ENCODE peak calls at places on chromosomes 4 and X, in eight cellular contexts. One of them, this sample, is unnamed. For H3K9me3, the result is how much of the 10 kb centered on the place peaks cover.

GRCh38 chr4:94889961-94890360 is 132.2 kb downstream of the BMPR1B start:
- DNase-seq in lower lobe of right lung: no peak
- DNase-seq in OCI-LY7: no peak
- DNase-seq in cardiac muscle cell: peak
- DNase-seq in sigmoid colon: no peak
- DNase-seq in left lung: no peak
- DNase-seq in lung: no peak
- DNase-seq in AG04450: peak
- DNase-seq in this sample: no peak

GRCh38 chr4:118586357-118586790 is 98.8 kb upstream of the METTL14 start:
- DNase-seq in lung: no peak
- DNase-seq in left lung: peak
- DNase-seq in AG04450: no peak
- DNase-seq in lower lobe of right lung: no peak
- DNase-seq in sigmoid colon: peak
- DNase-seq in OCI-LY7: no peak
- DNase-seq in cardiac muscle cell: no peak
- DNase-seq in this sample: no peak

GRCh38 chr4:127759228-127759820 is 22.8 kb upstream of the HSPA4L start:
- DNase-seq in lower lobe of right lung: no peak
- DNase-seq in left lung: no peak
- DNase-seq in cardiac muscle cell: no peak
- DNase-seq in lung: no peak
- DNase-seq in OCI-LY7: no peak
- DNase-seq in AG04450: no peak
- DNase-seq in sigmoid colon: no peak
- DNase-seq in this sample: no peak

GRCh38 chr4:114087596-114088230 is 108.3 kb upstream of the ARSJ start:
- DNase-seq in lung: no peak
- DNase-seq in OCI-LY7: no peak
- DNase-seq in lower lobe of right lung: no peak
- DNase-seq in sigmoid colon: no peak
- DNase-seq in AG04450: peak
- DNase-seq in cardiac muscle cell: peak
- DNase-seq in left lung: no peak
- DNase-seq in this sample: no peak

GRCh38 chr4:123892997-123893745 is 496.6 kb downstream of the SPRY1 start:
- DNase-seq in sigmoid colon: no peak
- DNase-seq in lower lobe of right lung: no peak
- DNase-seq in cardiac muscle cell: peak
- DNase-seq in left lung: no peak
- DNase-seq in OCI-LY7: no peak
- DNase-seq in AG04450: no peak
- DNase-seq in lung: no peak
- DNase-seq in this sample: no peak

GRCh38 chr4:81351653-81352455 is 119.9 kb downstream of the RASGEF1B start:
- DNase-seq in lung: peak
- DNase-seq in lower lobe of right lung: peak
- DNase-seq in sigmoid colon: peak
- DNase-seq in OCI-LY7: peak
- DNase-seq in AG04450: peak
- DNase-seq in left lung: peak
- DNase-seq in cardiac muscle cell: peak
- DNase-seq in this sample: peak

GRCh38 chrX:136584545-136584944 is 52.5 kb downstream of the VGLL1 start:
- DNase-seq in sigmoid colon: no peak
- DNase-seq in lung: no peak
- DNase-seq in left lung: no peak
- DNase-seq in OCI-LY7: no peak
- DNase-seq in lower lobe of right lung: no peak
- DNase-seq in AG04450: no peak
- DNase-seq in cardiac muscle cell: no peak
- DNase-seq in this sample: no peak

GRCh38 chr4:174403177-174403543 is 119.1 kb downstream of the HPGD start:
- DNase-seq in AG04450: no peak
- DNase-seq in lung: no peak
- DNase-seq in OCI-LY7: no peak
- DNase-seq in lower lobe of right lung: no peak
- DNase-seq in cardiac muscle cell: no peak
- DNase-seq in left lung: peak
- DNase-seq in sigmoid colon: no peak
- DNase-seq in this sample: no peak

GRCh38 chr4:182492456-182492855 is 249.3 kb downstream of the TENM3 start:
- DNase-seq in cardiac muscle cell: peak
- DNase-seq in sigmoid colon: no peak
- DNase-seq in AG04450: peak
- DNase-seq in lower lobe of right lung: no peak
- DNase-seq in OCI-LY7: no peak
- DNase-seq in left lung: no peak
- DNase-seq in lung: no peak
- DNase-seq in this sample: no peak

GRCh38 chrX:123487226-123487625 is 245.6 kb downstream of the THOC2 start:
- DNase-seq in lung: no peak
- DNase-seq in lower lobe of right lung: no peak
- DNase-seq in sigmoid colon: no peak
- DNase-seq in cardiac muscle cell: no peak
- DNase-seq in AG04450: no peak
- DNase-seq in left lung: no peak
- DNase-seq in OCI-LY7: no peak
- DNase-seq in this sample: no peak

GRCh38 chr4:61556277-61556676 is 356.2 kb downstream of the ADGRL3 start:
- DNase-seq in AG04450: no peak
- DNase-seq in OCI-LY7: no peak
- DNase-seq in cardiac muscle cell: no peak
- DNase-seq in lung: no peak
- DNase-seq in sigmoid colon: no peak
- DNase-seq in lower lobe of right lung: no peak
- DNase-seq in left lung: no peak
- DNase-seq in this sample: no peak

GRCh38 chr4:128440923-128441322 is 153.3 kb upstream of the PGRMC2 start:
- DNase-seq in AG04450: no peak
- DNase-seq in lung: no peak
- DNase-seq in lower lobe of right lung: no peak
- DNase-seq in cardiac muscle cell: no peak
- DNase-seq in left lung: no peak
- DNase-seq in OCI-LY7: no peak
- DNase-seq in sigmoid colon: no peak
- DNase-seq in this sample: no peak

GRCh38 chr4:132527817-132528216 is 621.3 kb upstream of the PCDH10 start:
- DNase-seq in lower lobe of right lung: no peak
- DNase-seq in AG04450: no peak
- DNase-seq in sigmoid colon: no peak
- DNase-seq in OCI-LY7: no peak
- DNase-seq in left lung: no peak
- DNase-seq in cardiac muscle cell: no peak
- DNase-seq in lung: no peak
- DNase-seq in this sample: no peak

GRCh38 chrX:79618280-79618679 is 251.1 kb upstream of the ITM2A start:
- DNase-seq in AG04450: no peak
- DNase-seq in lung: no peak
- DNase-seq in sigmoid colon: no peak
- DNase-seq in cardiac muscle cell: no peak
- DNase-seq in lower lobe of right lung: no peak
- DNase-seq in left lung: no peak
- DNase-seq in OCI-LY7: no peak
- DNase-seq in this sample: no peak

GRCh38 chrX:10078266-10078665 is 78.5 kb upstream of the CLCN4 start:
- DNase-seq in lung: no peak
- DNase-seq in lower lobe of right lung: no peak
- DNase-seq in cardiac muscle cell: no peak
- DNase-seq in sigmoid colon: no peak
- DNase-seq in OCI-LY7: no peak
- DNase-seq in AG04450: no peak
- DNase-seq in left lung: no peak
- DNase-seq in this sample: no peak

GRCh38 chr4:73036123-73036522 is 33.4 kb downstream of the COX18 start:
- DNase-seq in OCI-LY7: no peak
- DNase-seq in lung: no peak
- DNase-seq in lower lobe of right lung: no peak
- DNase-seq in left lung: no peak
- DNase-seq in sigmoid colon: no peak
- DNase-seq in cardiac muscle cell: no peak
- DNase-seq in AG04450: no peak
- DNase-seq in this sample: no peak

GRCh38 chr4:56681849-56682175 is 716 bp upstream of the HOPX start:
- DNase-seq in OCI-LY7: no peak
- DNase-seq in lung: no peak
- DNase-seq in lower lobe of right lung: no peak
- DNase-seq in cardiac muscle cell: no peak
- DNase-seq in sigmoid colon: no peak
- DNase-seq in AG04450: no peak
- DNase-seq in left lung: no peak
- DNase-seq in this sample: no peak
- H3K27ac ChIP-seq in OCI-LY7: no peak
- H3K27ac ChIP-seq in lung: no peak
- H3K27ac ChIP-seq in lower lobe of right lung: peak
- H3K27ac ChIP-seq in cardiac muscle cell: no peak
- H3K27ac ChIP-seq in sigmoid colon: no peak
- H3K27ac ChIP-seq in AG04450: no peak
- H3K27ac ChIP-seq in left lung: peak
- H3K27ac ChIP-seq in this sample: no peak

DNA sequence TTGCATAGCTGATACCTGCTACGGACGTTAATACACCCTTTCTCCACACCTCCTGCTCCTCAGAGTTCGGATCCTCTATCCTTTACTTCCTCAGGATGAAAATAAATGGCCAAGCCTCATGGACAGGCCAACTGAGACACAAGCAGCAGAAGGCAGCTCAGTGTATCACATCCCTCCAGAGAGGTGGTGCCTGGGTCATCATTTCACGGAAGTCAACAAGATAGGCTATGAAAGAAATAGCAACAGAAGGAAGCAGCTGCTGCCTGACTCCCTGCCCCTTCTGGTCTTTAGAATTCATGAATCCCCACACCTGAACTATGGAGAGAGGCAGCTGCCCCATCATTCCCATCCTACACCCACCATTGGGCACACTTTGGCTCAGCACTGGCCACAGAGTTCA is 267.1 kb upstream of the ETNPPL start:
- DNase-seq in sigmoid colon: no peak
- DNase-seq in left lung: no peak
- DNase-seq in OCI-LY7: no peak
- DNase-seq in lower lobe of right lung: no peak
- DNase-seq in AG04450: no peak
- DNase-seq in lung: no peak
- DNase-seq in cardiac muscle cell: no peak
- DNase-seq in this sample: no peak
- TF ChIP-seq CTCF in sigmoid colon: no peak
- TF ChIP-seq CTCF in left lung: no peak
- TF ChIP-seq CTCF in OCI-LY7: no peak
- TF ChIP-seq CTCF in lower lobe of right lung: no peak
- TF ChIP-seq CTCF in AG04450: no peak
- TF ChIP-seq CTCF in lung: no peak
- TF ChIP-seq CTCF in cardiac muscle cell: no peak
- TF ChIP-seq CTCF in this sample: no peak

DNA sequence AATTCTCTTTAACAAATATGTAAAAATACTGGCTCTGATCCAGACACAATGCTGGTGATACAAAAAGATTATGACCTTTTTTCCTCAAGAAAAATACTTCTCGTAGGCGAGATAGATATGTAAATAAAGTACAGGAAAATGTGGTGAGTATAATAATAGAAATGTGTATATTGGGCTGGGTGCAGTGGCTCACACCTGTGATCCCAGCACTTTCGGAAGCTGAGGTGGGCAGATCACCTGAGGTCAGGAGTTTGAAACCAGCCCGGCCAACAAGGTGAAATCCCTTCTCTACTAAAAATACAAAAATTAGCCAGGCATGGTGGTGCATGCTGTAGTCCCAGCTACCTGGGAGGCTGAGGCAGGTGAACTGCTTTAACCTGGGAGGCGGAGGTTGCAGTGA is 55.0 kb downstream of the MRPL1 start:
- DNase-seq in sigmoid colon: no peak
- DNase-seq in lower lobe of right lung: no peak
- DNase-seq in lung: no peak
- DNase-seq in left lung: no peak
- DNase-seq in OCI-LY7: peak
- DNase-seq in cardiac muscle cell: no peak
- DNase-seq in AG04450: no peak
- DNase-seq in this sample: no peak
- H3K9me3 ChIP-seq in sigmoid colon: under half
- H3K9me3 ChIP-seq in lower lobe of right lung: under half
- H3K9me3 ChIP-seq in lung: under half
- H3K9me3 ChIP-seq in left lung: under half
- H3K9me3 ChIP-seq in OCI-LY7: under half
- H3K9me3 ChIP-seq in cardiac muscle cell: under half
- H3K9me3 ChIP-seq in AG04450: under half
- H3K9me3 ChIP-seq in this sample: under half

GRCh38 chr4:41364871-41365270 is 108.1 kb downstream of the UCHL1 start:
- DNase-seq in cardiac muscle cell: no peak
- DNase-seq in lower lobe of right lung: no peak
- DNase-seq in sigmoid colon: no peak
- DNase-seq in lung: no peak
- DNase-seq in AG04450: no peak
- DNase-seq in OCI-LY7: no peak
- DNase-seq in left lung: no peak
- DNase-seq in this sample: no peak

GRCh38 chr4:41363384-41363981 is 106.8 kb downstream of the UCHL1 start:
- DNase-seq in cardiac muscle cell: peak
- DNase-seq in lower lobe of right lung: no peak
- DNase-seq in left lung: no peak
- DNase-seq in OCI-LY7: no peak
- DNase-seq in AG04450: no peak
- DNase-seq in sigmoid colon: no peak
- DNase-seq in lung: peak
- DNase-seq in this sample: no peak

GRCh38 chr4:41360911-41361830 is 104.4 kb downstream of the UCHL1 start:
- DNase-seq in OCI-LY7: no peak
- DNase-seq in lung: peak
- DNase-seq in left lung: peak
- DNase-seq in lower lobe of right lung: peak
- DNase-seq in cardiac muscle cell: peak
- DNase-seq in AG04450: no peak
- DNase-seq in sigmoid colon: peak
- DNase-seq in this sample: no peak

GRCh38 chr4:41361831-41362646 is 105.3 kb downstream of the UCHL1 start:
- DNase-seq in lower lobe of right lung: no peak
- DNase-seq in AG04450: no peak
- DNase-seq in sigmoid colon: no peak
- DNase-seq in OCI-LY7: no peak
- DNase-seq in cardiac muscle cell: no peak
- DNase-seq in left lung: no peak
- DNase-seq in lung: no peak
- DNase-seq in this sample: no peak

DNA sequence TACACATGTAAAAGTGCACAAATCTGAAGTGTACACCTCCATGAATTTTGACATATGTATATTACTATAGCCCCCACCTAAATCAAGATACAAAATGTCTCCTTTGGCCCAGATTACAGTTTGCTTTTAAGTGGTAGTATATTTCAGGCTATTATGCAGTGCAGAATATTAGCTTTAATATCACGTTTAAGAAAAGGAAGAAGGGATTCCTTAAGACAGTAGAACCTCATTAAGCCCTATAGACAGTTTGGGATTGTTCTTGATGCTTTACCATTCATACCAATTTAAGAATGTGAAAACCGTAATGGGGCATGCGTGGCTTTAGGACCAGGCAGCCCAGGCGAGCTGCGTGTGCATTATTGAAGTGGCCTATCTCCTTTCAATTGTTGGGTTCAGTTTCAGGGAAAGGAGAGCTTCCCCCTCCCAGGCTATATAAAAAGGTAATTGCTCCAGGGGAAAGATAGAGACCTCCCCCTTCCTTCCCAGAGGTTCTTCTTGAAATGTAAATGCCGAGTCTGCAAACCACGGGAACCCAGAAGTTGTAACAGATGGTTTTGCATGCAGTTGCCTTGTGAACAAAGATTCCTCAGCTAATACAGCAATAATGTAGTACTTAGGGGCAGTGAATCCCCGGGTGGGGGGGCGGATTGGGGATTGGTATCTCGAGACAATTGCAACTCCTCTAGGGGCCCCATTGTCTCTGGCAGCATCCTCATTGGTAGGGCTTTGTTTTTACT is 106.1 kb downstream of the UCHL1 start:
- DNase-seq in OCI-LY7: no peak
- DNase-seq in left lung: no peak
- DNase-seq in lower lobe of right lung: no peak
- DNase-seq in AG04450: no peak
- DNase-seq in lung: no peak
- DNase-seq in cardiac muscle cell: no peak
- DNase-seq in sigmoid colon: no peak
- DNase-seq in this sample: no peak
- H3K27ac ChIP-seq in OCI-LY7: no peak
- H3K27ac ChIP-seq in left lung: peak
- H3K27ac ChIP-seq in lower lobe of right lung: peak
- H3K27ac ChIP-seq in AG04450: no peak
- H3K27ac ChIP-seq in lung: peak
- H3K27ac ChIP-seq in cardiac muscle cell: no peak
- H3K27ac ChIP-seq in sigmoid colon: no peak
- H3K27ac ChIP-seq in this sample: no peak